ENCODE peak calls at places on chromosomes 6 and 20, in five cellular contexts. D is NCI-H2171; W is mucosa of descending colon; L is activated T-helper 9 cell treated with anti-CD3 and anti-CD28 coated beads, Interleukin-2, amount 50 U/mL, for 16 hours; Q is mesothelial cell of epicardium. N is an unnamed sample.

GRCh38 chr20:37879003-37879599 is 23.8 kb upstream of the VSTM2L start:
- DNase-seq in W (no peak), D (no peak), L (no peak), Q (no peak), N (no peak)

GRCh38 chr6:139142267-139142666 is 7.4 kb downstream of the HECA start:
- DNase-seq in W (no peak), L (no peak), D (no peak), Q (no peak), N (no peak)

GRCh38 chr6:147077251-147077650 is 127.0 kb upstream of the STXBP5 start:
- DNase-seq in D (no peak), Q (no peak), W (no peak), L (no peak), N (no peak)

GRCh38 chr20:23048283-23049200 is 930 bp downstream of the THBD start:
- DNase-seq in W (peak; percentile 77), L (no peak), Q (peak; percentile 52), D (peak; percentile 7), N (no peak)

GRCh38 chr6:137880633-137881521 is 13.8 kb downstream of the TNFAIP3 start:
- DNase-seq in D (no peak), Q (no peak), L (no peak), W (no peak), N (no peak)

GRCh38 chr6:165186041-165186440 is 123.4 kb downstream of the C6orf118 start:
- DNase-seq in Q (no peak), W (no peak), D (no peak), L (no peak), N (no peak)

GRCh38 chr20:61295249-61295648 is 43.2 kb downstream of the CDH4 start:
- DNase-seq in L (no peak), W (no peak), Q (no peak), D (no peak), N (no peak)

GRCh38 chr6:163585932-163586437 is 171.5 kb downstream of the QKI start:
- DNase-seq in D (no peak), L (no peak), W (no peak), Q (no peak), N (no peak)

GRCh38 chr20:61628901-61629300 is 376.8 kb downstream of the CDH4 start:
- DNase-seq in L (no peak), W (no peak), Q (no peak), D (no peak), N (no peak)

GRCh38 chr6:42547407-42548329 is 16.2 kb upstream of the UBR2 start:
- DNase-seq in Q (peak; percentile 95), W (peak; percentile 86), L (peak; percentile 81), D (peak; percentile 35), N (peak; percentile 84)

GRCh38 chr6:32940656-32941411 is at the start of gene HLA-DMB:
- DNase-seq in D (no peak), W (no peak), Q (no peak), L (no peak), N (peak; percentile 68)

GRCh38 chr20:539848-540247 is 3.7 kb downstream of the CSNK2A1 start:
- DNase-seq in Q (no peak), L (no peak), W (no peak), D (no peak), N (no peak)

GRCh38 chr20:58706150-58706892 is 13.7 kb downstream of the NPEPL1 start:
- DNase-seq in W (no peak), D (no peak), L (no peak), Q (peak; percentile 27), N (no peak)

GRCh38 chr6:3738381-3739131 is 13.0 kb downstream of the PXDC1 start:
- DNase-seq in L (no peak), Q (no peak), W (no peak), D (no peak), N (no peak)

GRCh38 chr6:3473773-3474172 is 16.9 kb upstream of the SLC22A23 start:
- DNase-seq in L (no peak), W (no peak), Q (no peak), D (no peak), N (no peak)

GRCh38 chr6:145148392-145149175 is 586.7 kb downstream of the EPM2A start:
- DNase-seq in L (no peak), D (no peak), Q (no peak), W (no peak), N (no peak)

GRCh38 chr6:68975064-68975463 is 340.0 kb downstream of the ADGRB3 start:
- DNase-seq in W (no peak), L (no peak), Q (no peak), D (no peak), N (peak; percentile 22)

GRCh38 chr6:158654960-158655485 is 5.2 kb downstream of the SYTL3 start:
- DNase-seq in D (no peak), L (no peak), W (no peak), Q (no peak), N (no peak)

GRCh38 chr20:7879883-7880282 is 60.4 kb downstream of the HAO1 start:
- DNase-seq in D (no peak), W (no peak), Q (no peak), L (no peak), N (no peak)

GRCh38 chr6:14035448-14035847 is 82.1 kb upstream of the CD83 start:
- DNase-seq in Q (no peak), W (no peak), D (no peak), L (no peak), N (peak; percentile 36)

GRCh38 chr6:157227202-157228166 is 95.8 kb downstream of the TMEM242 start:
- DNase-seq in Q (no peak), D (no peak), W (peak; percentile 48), L (no peak), N (no peak)

GRCh38 chr6:14108571-14109410 is 8.8 kb upstream of the CD83 start:
- DNase-seq in Q (no peak), D (no peak), W (peak; percentile 58), L (peak; percentile 13), N (no peak)

GRCh38 chr20:32359633-32360332 is 1.7 kb downstream of the ASXL1 start:
- DNase-seq in L (no peak), Q (no peak), D (no peak), W (no peak), N (no peak)

GRCh38 chr6:15665237-15665636 is 2.4 kb upstream of the DTNBP1 start:
- DNase-seq in Q (no peak), D (no peak), W (no peak), L (no peak), N (no peak)

GRCh38 chr20:48070961-48071645 is 285.8 kb upstream of the SULF2 start:
- DNase-seq in Q (no peak), W (no peak), D (no peak), L (no peak), N (no peak)

GRCh38 chr6:166608819-166609218 is 18.2 kb downstream of the RPS6KA2 start:
- DNase-seq in L (no peak), D (no peak), W (no peak), Q (no peak), N (no peak)

GRCh38 chr20:3705970-3706739 is 6.2 kb downstream of the SIGLEC1 start:
- DNase-seq in W (no peak), Q (no peak), D (no peak), L (no peak), N (no peak)

GRCh38 chr20:51810155-51811039 is 8.1 kb upstream of the SALL4 start:
- DNase-seq in W (no peak), L (no peak), Q (no peak), D (no peak), N (no peak)